ENCODE peak calls at places on chromosomes 5 and 9, in seven cellular contexts. X is heart left ventricle, D is Peyer's patch, U is ovary, J is uterus, I is HCT116, L is A549. V is an unnamed sample.

GRCh38 chr5:126755593-126755992 is 21.3 kb upstream of the LMNB1 start:
- DNase-seq in X (no peak), D (peak), U (no peak), J (no peak), I (no peak), L (no peak), V (no peak)

GRCh38 chr5:61299254-61299653 is 32.8 kb upstream of the ZSWIM6 start:
- DNase-seq in X (no peak), D (no peak), U (no peak), J (no peak), I (no peak), L (no peak), V (no peak)

GRCh38 chr5:582936-583635 is 29.1 kb upstream of the CEP72 start:
- DNase-seq in X (no peak), D (no peak), U (no peak), J (no peak), I (no peak), L (no peak), V (no peak)

GRCh38 chr9:27131731-27132130 is 22.7 kb downstream of the TEK start:
- DNase-seq in X (no peak), D (no peak), U (no peak), J (no peak), I (no peak), L (no peak), V (no peak)

GRCh38 chr5:97229196-97229595 is 46.1 kb upstream of the RIOK2 start:
- DNase-seq in X (no peak), D (no peak), U (no peak), J (no peak), I (no peak), L (no peak), V (no peak)

GRCh38 chr5:161096591-161096990 is 244.6 kb upstream of the ATP10B start:
- DNase-seq in X (no peak), D (no peak), U (no peak), J (no peak), I (no peak), L (no peak), V (no peak)

GRCh38 chr9:136728548-136729123 is 14.1 kb downstream of the LCN10 start:
- DNase-seq in X (no peak), D (no peak), U (peak), J (no peak), I (no peak), L (peak), V (no peak)

GRCh38 chr5:173645437-173645807 is 29.0 kb upstream of the BOD1 start:
- DNase-seq in X (no peak), D (no peak), U (no peak), J (peak), I (no peak), L (no peak), V (no peak)

GRCh38 chr5:43313854-43314457 is 744 bp upstream of the HMGCS1 start:
- DNase-seq in X (no peak), D (no peak), U (peak), J (peak), I (no peak), L (peak), V (no peak)

GRCh38 chr5:180395540-180396274 is 42.6 kb upstream of the GFPT2 start:
- DNase-seq in X (no peak), D (no peak), U (no peak), J (no peak), I (no peak), L (peak), V (no peak)

GRCh38 chr9:96499257-96499656 is 49.3 kb downstream of the HABP4 start:
- DNase-seq in X (no peak), D (no peak), U (no peak), J (no peak), I (no peak), L (no peak), V (no peak)

GRCh38 chr5:74953961-74954720 is 88.0 kb upstream of the FAM169A start:
- DNase-seq in X (no peak), D (peak), U (no peak), J (no peak), I (no peak), L (no peak), V (no peak)

GRCh38 chr9:14271078-14271673 is 42.8 kb downstream of the NFIB start:
- DNase-seq in X (peak), D (peak), U (peak), J (peak), I (no peak), L (peak), V (no peak)

GRCh38 chr5:956941-957729 is 51.5 kb upstream of the NKD2 start:
- DNase-seq in X (peak), D (no peak), U (no peak), J (no peak), I (no peak), L (peak), V (no peak)

GRCh38 chr5:175465282-175465681 is 13.1 kb upstream of the SFXN1 start:
- DNase-seq in X (no peak), D (no peak), U (no peak), J (no peak), I (no peak), L (no peak), V (no peak)

GRCh38 chr9:82031538-82032280 is 43.1 kb downstream of the SPATA31D1 start:
- DNase-seq in X (peak), D (no peak), U (no peak), J (peak), I (peak), L (peak), V (no peak)

GRCh38 chr5:180133551-180133950 is 62.0 kb upstream of the RNF130 start:
- DNase-seq in X (no peak), D (no peak), U (no peak), J (no peak), I (no peak), L (no peak), V (no peak)

GRCh38 chr9:87214991-87215390 is 267.7 kb upstream of the GAS1 start:
- DNase-seq in X (no peak), D (no peak), U (no peak), J (no peak), I (no peak), L (no peak), V (no peak)

GRCh38 chr9:37438359-37438758 is 15.9 kb downstream of the GRHPR start:
- DNase-seq in X (no peak), D (no peak), U (no peak), J (no peak), I (no peak), L (no peak), V (no peak)

GRCh38 chr5:66408561-66408960 is 187.6 kb upstream of the MAST4 start:
- DNase-seq in X (no peak), D (no peak), U (no peak), J (no peak), I (no peak), L (no peak), V (no peak)

GRCh38 chr5:132688536-132689409 is 15.0 kb downstream of the IL4 start:
- DNase-seq in X (no peak), D (no peak), U (no peak), J (no peak), I (no peak), L (no peak), V (no peak)

GRCh38 chr5:82364497-82364896 is 86.3 kb upstream of the RPS23 start:
- DNase-seq in X (no peak), D (no peak), U (no peak), J (no peak), I (no peak), L (peak), V (no peak)

GRCh38 chr5:29548262-29548661 is 1645.2 kb upstream of the CDH6 start:
- DNase-seq in X (no peak), D (no peak), U (no peak), J (no peak), I (no peak), L (no peak), V (peak)

GRCh38 chr5:153276151-153276550 is 214.3 kb upstream of the GRIA1 start:
- DNase-seq in X (no peak), D (no peak), U (no peak), J (no peak), I (no peak), L (peak), V (no peak)

DNA sequence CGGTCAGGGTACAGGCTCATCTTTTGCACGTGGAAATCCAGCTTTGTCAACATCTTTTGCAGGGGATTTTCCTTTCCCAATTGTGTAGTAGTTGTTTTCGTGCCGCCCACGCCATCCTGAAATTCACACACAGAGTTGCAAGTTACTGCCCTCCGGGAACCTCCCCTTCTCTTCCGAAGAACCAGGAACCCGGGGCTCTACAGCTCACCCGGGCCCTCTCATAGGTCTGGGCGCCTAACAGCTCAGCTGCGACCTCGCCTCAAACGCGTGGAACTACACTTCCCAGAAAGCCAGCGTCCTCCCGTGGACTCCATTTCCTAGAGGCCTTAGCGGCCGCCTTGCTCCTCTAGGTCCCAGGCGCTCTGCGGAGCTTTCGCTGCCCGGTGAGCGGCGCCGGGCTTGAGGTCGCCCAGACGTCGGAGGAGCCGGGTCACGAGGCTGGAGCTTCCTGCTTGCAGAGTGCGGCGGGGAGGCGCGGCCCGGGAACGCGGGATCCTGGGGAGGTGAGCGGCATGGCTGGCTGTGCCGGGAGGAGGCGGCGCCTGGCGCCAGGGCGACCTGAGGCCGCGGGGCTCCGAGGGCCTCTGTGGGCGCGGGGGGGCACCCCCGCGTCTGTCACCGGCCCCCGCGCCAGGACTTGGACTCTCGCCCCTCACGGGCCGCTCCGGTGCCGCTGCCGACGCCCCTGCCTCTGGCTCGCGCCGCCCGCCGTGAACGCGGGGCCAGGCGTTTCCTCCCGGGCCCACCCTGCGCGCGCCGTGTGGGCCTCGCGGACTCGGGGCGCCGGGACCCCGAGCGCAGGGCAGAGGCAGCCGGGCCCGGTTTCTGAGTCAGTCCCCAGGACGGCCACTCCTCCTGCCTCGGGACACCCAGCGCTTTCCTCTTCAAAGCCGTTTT is at the start of gene ZNF354B:
- DNase-seq in X (peak), D (peak), U (peak), J (peak), I (peak), L (peak), V (peak)
- TF ChIP-seq POLR2A in X (peak), D (peak), U (peak), J (peak), I (no peak), L (peak), V (peak)

GRCh38 chr5:116359575-116359974 is 215.0 kb downstream of the SEMA6A start:
- DNase-seq in X (no peak), D (no peak), U (no peak), J (no peak), I (no peak), L (no peak), V (no peak)

GRCh38 chr5:116361979-116362577 is 212.5 kb downstream of the SEMA6A start:
- DNase-seq in X (no peak), D (no peak), U (no peak), J (no peak), I (no peak), L (no peak), V (no peak)

GRCh38 chr5:116358911-116359418 is 215.7 kb downstream of the SEMA6A start:
- DNase-seq in X (no peak), D (no peak), U (no peak), J (no peak), I (no peak), L (no peak), V (no peak)

GRCh38 chr5:116360008-116360853 is 214.4 kb downstream of the SEMA6A start:
- DNase-seq in X (peak), D (no peak), U (peak), J (peak), I (no peak), L (no peak), V (no peak)

GRCh38 chr5:116361171-116361967 is 213.3 kb downstream of the SEMA6A start:
- DNase-seq in X (peak), D (peak), U (peak), J (no peak), I (no peak), L (no peak), V (peak)
- H3K27ac ChIP-seq in X (peak), D (no peak), U (no peak), J (no peak), I (no peak), L (no peak), V (no peak)

DNA sequence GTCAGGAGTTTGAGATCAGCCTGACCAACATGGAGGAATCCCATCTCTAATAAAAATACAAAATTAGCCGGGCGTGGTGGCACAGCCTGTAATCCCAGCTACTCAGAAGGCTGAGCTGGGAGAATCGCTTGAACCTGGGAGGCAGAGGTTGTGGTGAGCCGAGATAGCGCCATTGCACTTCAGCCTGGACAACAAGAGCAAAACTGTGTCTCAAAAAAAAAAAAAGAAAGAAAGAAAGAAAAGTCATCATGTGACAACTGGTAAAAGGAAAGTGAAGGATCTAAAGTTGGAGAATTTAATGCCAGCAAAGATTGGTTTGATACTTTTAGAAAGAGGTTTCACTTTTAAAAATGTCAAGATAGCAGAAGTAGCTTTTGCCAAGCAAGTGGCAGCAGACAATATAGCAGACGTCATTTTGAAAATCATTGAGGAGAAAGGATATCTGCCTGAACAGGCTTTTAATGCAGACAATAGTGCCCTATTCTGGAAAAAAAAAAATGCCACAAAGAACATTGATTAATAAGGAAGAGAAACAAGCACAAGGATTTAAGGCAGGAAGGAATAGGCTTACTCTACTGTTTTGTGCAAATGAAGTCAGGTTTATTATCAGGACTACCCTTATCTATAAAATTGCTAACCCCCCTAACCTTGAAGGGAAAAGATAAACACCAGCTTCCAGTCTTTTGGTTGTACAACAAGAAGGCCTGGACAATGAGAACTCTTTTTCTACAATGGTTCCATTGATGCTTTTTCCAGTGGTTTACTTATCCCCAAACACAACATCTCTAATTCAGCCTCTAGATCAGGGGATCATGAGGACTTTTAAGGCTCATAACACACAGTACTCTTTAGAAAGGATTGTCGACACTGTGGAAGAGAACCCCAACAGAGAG is 11.9 kb downstream of the PKD2L2 start:
- DNase-seq in X (no peak), D (no peak), U (no peak), J (no peak), I (no peak), L (no peak), V (no peak)
- H3K4me3 ChIP-seq in X (no peak), D (no peak), U (no peak), J (no peak), I (no peak), L (no peak), V (no peak)

DNA sequence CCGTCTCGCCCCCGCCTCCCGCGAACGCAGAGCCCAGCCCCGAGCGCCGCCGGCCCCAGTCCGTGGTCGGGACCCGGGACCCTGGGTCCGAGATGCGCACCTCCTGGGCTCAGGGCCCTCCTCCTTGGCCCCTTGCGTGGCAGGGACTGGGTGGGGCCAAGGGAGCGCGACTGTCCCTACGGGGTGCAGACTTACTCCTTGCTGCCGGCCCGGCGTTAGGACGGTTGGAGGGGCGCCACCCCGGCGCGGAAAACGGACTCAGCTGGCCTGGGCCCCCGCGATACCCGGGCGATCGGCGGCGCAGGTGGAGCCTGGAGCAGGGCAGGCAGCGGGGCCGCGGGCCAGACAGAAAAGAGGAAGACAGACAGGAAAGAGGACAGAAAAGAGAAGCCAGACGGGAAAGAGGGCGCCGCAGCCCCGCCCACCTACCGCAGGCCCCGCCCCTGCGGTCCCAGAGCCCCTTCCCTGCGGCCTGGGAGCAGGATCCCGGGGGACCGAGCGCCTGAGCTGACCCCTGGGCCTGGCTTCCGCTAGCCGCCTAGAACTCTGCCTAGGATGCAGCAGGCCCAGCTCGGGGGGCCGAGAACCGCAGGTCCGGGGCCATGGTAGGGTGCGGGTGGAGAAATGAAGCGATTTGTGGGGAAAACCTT is at the start of gene GBGT1:
- DNase-seq in X (peak), D (peak), U (peak), J (peak), I (no peak), L (no peak), V (peak)
- TF ChIP-seq POLR2A in X (no peak), D (no peak), U (peak), J (no peak), I (no peak), L (no peak), V (no peak)

GRCh38 chr5:107542831-107543231 is 127.9 kb downstream of the EFNA5 start:
- DNase-seq in X (peak), D (peak), U (peak), J (peak), I (no peak), L (peak), V (no peak)
- H3K27ac ChIP-seq in X (peak), D (no peak), U (no peak), J (peak), I (no peak), L (peak), V (peak)

GRCh38 chr5:159166416-159166815 is 42.9 kb downstream of the RNF145 start:
- DNase-seq in X (no peak), D (no peak), U (no peak), J (no peak), I (no peak), L (no peak), V (no peak)
- H3K4me3 ChIP-seq in X (no peak), D (no peak), U (no peak), J (no peak), I (no peak), L (no peak), V (no peak)

DNA sequence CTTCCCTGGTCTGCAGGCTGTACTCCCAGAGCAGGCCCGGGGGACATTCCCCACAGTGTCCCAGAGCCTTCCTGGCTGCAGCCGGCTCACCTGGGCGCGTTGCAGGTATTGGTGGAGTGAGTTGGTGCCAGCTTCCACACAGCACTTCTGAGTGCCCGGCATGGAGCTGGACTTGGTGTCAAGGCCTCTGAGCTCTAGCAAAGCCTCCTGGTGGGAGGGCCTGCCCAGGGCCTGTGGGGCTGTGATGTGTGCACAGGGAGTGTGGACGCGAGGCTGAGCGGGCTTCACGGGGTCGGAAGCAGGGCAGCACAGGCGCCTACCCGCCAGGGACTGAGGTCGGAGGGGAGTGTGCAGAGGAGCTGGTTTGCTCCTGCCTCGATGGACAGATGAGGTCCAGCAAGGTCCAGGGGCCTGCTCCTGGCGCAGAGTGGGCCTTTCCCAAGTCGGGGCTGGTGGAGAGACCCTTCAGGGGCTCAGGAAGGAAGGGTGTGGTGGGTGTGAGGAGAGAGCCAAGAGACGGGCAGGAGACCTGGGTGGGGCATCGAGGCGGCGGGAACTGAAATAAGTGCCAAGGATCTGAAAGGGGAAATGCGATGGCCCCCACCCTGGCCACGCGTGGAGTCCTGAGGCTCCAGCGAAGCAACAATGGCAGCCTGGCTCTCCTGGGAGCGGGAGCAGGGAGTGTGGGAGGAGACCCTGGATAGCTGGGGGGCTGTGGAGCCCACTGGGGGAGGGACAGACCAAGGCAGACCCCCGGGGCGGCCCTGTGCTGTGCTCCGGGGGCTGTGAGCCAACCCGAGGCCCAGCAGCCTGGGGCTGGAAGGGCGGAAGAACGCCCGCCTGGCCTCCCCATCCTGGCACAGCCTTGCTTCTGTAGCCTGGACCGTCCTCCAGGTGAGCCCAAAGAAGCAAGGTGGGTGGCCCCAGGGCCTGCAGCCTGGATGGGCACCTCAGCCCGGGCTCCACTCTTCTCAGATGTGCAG is 78.4 kb downstream of the RXRA start:
- DNase-seq in X (peak), D (no peak), U (no peak), J (no peak), I (no peak), L (no peak), V (no peak)
- TF ChIP-seq POLR2A in X (no peak), D (no peak), U (no peak), J (no peak), I (no peak), L (no peak), V (no peak)

GRCh38 chr9:104200456-104200994 is 106.4 kb downstream of the SMC2 start:
- DNase-seq in X (no peak), D (no peak), U (no peak), J (no peak), I (no peak), L (no peak), V (peak)
- H3K27ac ChIP-seq in X (no peak), D (no peak), U (no peak), J (no peak), I (no peak), L (no peak), V (no peak)

GRCh38 chr9:8436791-8437190 is 637.2 kb upstream of the DMAC1 start:
- DNase-seq in X (no peak), D (no peak), U (no peak), J (no peak), I (no peak), L (no peak), V (no peak)
- H3K4me3 ChIP-seq in X (no peak), D (no peak), U (no peak), J (no peak), I (no peak), L (no peak), V (no peak)